ENCODE peak calls at places on chromosomes 1 and 21, in five cellular contexts. N, Q, S, O and U are unnamed samples.

GRCh38 chr1:59025898-59026426 is 242.1 kb upstream of the JUN start:
- DNase-seq in O (no peak), S (no peak), N (no peak), Q (peak), U (no peak)

GRCh38 chr1:178451529-178451928 is 45.2 kb downstream of the CLEC20A start:
- DNase-seq in O (no peak), S (no peak), Q (no peak), N (no peak), U (no peak)

GRCh38 chr1:204466416-204467405 is 27.9 kb downstream of the PIK3C2B start:
- DNase-seq in N (no peak), S (no peak), O (no peak), Q (no peak), U (no peak)

GRCh38 chr1:97895278-97895677 is 25.6 kb downstream of the DPYD start:
- DNase-seq in N (no peak), S (no peak), Q (no peak), O (no peak), U (no peak)

GRCh38 chr1:227094249-227094966 is 154.3 kb downstream of the COQ8A start:
- DNase-seq in O (no peak), N (peak), Q (no peak), S (no peak), U (no peak)

GRCh38 chr1:211928222-211928856 is 97.8 kb upstream of the LPGAT1 start:
- DNase-seq in S (no peak), N (no peak), O (peak), Q (no peak), U (no peak)

GRCh38 chr1:166969074-166969677 is 6.2 kb downstream of the ILDR2 start:
- DNase-seq in N (no peak), S (no peak), O (no peak), Q (peak), U (no peak)

GRCh38 chr1:52592637-52593323 is 9.4 kb upstream of the GPX7 start:
- DNase-seq in S (no peak), Q (no peak), O (no peak), N (no peak), U (no peak)

GRCh38 chr21:21163904-21164303 is 165.7 kb downstream of the NCAM2 start:
- DNase-seq in N (peak), O (peak), S (peak), Q (no peak), U (peak)

GRCh38 chr1:12341667-12342066 is 111.8 kb downstream of the VPS13D start:
- DNase-seq in S (no peak), N (no peak), O (no peak), Q (no peak), U (no peak)

GRCh38 chr1:192925609-192926008 is 116.8 kb downstream of the RGS2 start:
- DNase-seq in N (no peak), O (no peak), Q (no peak), S (no peak), U (no peak)

GRCh38 chr21:35178812-35179211 is 129.7 kb upstream of the RUNX1 start:
- DNase-seq in S (no peak), O (no peak), N (no peak), Q (no peak), U (no peak)

GRCh38 chr1:236345728-236346127 is 48.4 kb upstream of the EDARADD start:
- DNase-seq in Q (no peak), S (peak), N (no peak), O (peak), U (no peak)

GRCh38 chr1:243568793-243569192 is 281.2 kb downstream of the AKT3 start:
- DNase-seq in S (no peak), O (no peak), Q (no peak), N (no peak), U (no peak)

GRCh38 chr1:212450331-212450881 is 17.7 kb downstream of the NENF start:
- DNase-seq in S (peak), O (no peak), Q (no peak), N (no peak), U (no peak)

GRCh38 chr21:36747114-36747814 is 48.3 kb downstream of the SIM2 start:
- DNase-seq in N (no peak), O (peak), Q (no peak), S (no peak), U (peak)

GRCh38 chr1:181632960-181633359 is 149.6 kb downstream of the CACNA1E start:
- DNase-seq in N (no peak), O (no peak), Q (no peak), S (no peak), U (no peak)

GRCh38 chr1:94258873-94259331 is 21.5 kb upstream of the ARHGAP29 start:
- DNase-seq in N (peak), S (peak), Q (no peak), O (no peak), U (no peak)

GRCh38 chr1:207672525-207673130 is 27.7 kb downstream of the CR1L start:
- DNase-seq in S (peak), O (peak), N (peak), Q (no peak), U (peak)

GRCh38 chr1:183871142-183871541 is 66.2 kb downstream of the RGL1 start:
- DNase-seq in Q (no peak), S (no peak), O (no peak), N (peak), U (no peak)

GRCh38 chr1:167713330-167714081 is 8.3 kb upstream of the MPZL1 start:
- DNase-seq in N (no peak), Q (no peak), O (peak), S (peak), U (no peak)

GRCh38 chr1:109181085-109181806 is 32.5 kb upstream of the SARS1 start:
- DNase-seq in O (peak), S (no peak), N (no peak), Q (no peak), U (no peak)
- TF ChIP-seq JUND in O (no peak), S (no peak), N (no peak), Q (no peak), U (no peak)

GRCh38 chr1:31782766-31783410 is 18.7 kb upstream of the ADGRB2 start:
- DNase-seq in S (no peak), O (no peak), Q (no peak), N (no peak), U (no peak)

GRCh38 chr1:31785020-31785946 is 21.1 kb upstream of the ADGRB2 start:
- DNase-seq in O (no peak), N (no peak), Q (no peak), S (peak), U (no peak)

GRCh38 chr1:31782066-31782762 is 18.1 kb upstream of the ADGRB2 start:
- DNase-seq in S (peak), O (no peak), Q (no peak), N (no peak), U (no peak)

GRCh38 chr1:31784356-31785019 is 20.3 kb upstream of the ADGRB2 start:
- DNase-seq in Q (no peak), S (peak), N (no peak), O (no peak), U (no peak)

DNA sequence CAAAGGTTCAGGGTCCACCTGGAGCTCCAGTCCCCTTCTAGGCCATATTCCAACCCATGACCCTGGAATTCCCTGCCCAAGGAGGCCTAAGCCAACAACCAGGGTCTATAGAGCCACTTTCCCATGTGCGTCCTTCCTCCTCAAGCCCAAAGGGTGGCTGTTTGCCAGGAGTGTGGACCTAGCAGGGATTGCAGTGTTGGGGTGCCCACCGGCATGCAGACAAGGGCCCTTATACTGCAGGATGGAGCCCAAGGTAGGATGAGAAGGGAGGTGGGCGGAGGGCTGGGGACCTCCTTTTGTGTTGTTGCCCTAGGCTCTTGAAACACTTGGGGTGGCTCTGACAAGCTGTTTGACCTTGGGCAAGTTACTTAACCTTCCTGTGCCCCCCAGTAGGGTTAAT is 19.7 kb upstream of the ADGRB2 start:
- DNase-seq in Q (no peak), S (no peak), O (no peak), N (no peak), U (no peak)
- TF ChIP-seq JUND in Q (no peak), S (no peak), O (no peak), N (no peak), U (no peak)

GRCh38 chr1:11176081-11176706 is 13.0 kb upstream of the ANGPTL7 start:
- DNase-seq in N (no peak), S (no peak), O (no peak), Q (no peak), U (no peak)
- TF ChIP-seq JUND in N (no peak), S (no peak), O (no peak), Q (no peak), U (no peak)

DNA sequence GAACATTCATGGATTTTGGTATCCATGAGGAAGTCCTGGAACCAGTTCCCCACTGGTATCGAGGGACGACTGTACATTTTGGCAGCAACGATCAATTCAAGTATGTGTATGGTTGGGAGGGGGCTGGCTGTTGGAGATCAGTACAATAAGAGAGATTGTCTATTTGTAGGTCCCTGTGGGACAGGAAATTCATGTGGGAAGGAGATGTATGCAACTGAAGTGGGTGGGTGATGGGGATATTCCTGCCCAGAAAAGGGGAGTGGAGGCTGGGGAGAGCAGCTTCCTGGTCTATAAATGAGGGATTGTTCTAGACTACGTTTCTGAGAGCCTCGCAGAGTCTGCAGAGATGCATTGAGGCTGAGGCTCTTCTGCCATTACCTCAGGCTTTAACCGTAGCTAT is 140.2 kb upstream of the MAGI3 start:
- DNase-seq in S (no peak), N (no peak), O (no peak), Q (no peak), U (no peak)
- TF ChIP-seq JUND in S (no peak), N (no peak), O (no peak), Q (no peak), U (no peak)

GRCh38 chr1:18602533-18603211 is 28.0 kb upstream of the PAX7 start:
- DNase-seq in S (no peak), Q (no peak), O (no peak), N (no peak), U (no peak)
- TF ChIP-seq JUND in S (no peak), Q (no peak), O (no peak), N (no peak), U (no peak)

GRCh38 chr21:17446737-17447136 is 66.1 kb upstream of the CXADR start:
- DNase-seq in O (no peak), S (no peak), N (no peak), Q (no peak), U (no peak)

GRCh38 chr21:17455028-17455353 is 57.9 kb upstream of the CXADR start:
- DNase-seq in S (no peak), Q (no peak), O (no peak), N (no peak), U (no peak)

GRCh38 chr21:17454315-17455027 is 58.4 kb upstream of the CXADR start:
- DNase-seq in S (peak), Q (no peak), O (peak), N (peak), U (no peak)

GRCh38 chr21:17455451-17455850 is 57.4 kb upstream of the CXADR start:
- DNase-seq in Q (no peak), N (no peak), O (no peak), S (no peak), U (no peak)

DNA sequence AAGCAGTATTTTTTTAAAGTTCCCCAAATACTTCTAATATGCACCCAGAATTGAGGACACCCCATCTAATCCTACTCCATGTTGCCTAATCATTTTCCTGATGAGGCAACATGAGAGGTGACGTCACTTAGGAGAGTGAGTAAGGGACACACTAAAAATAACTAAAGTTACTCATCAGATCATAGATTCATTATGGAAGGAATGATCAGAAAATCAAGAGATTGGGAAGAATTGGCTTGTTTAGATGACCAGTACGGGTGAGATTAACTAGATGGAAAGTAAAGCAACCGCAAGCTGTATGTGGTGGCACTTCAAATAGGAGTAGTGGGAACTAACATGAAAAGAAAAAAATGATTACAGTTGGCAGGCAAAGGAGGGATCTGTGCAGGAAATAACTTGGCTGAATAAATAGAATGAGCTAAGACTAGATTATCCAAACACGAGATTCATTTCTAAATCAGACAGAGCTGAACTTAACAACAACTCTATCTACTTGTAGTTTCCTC is 61.4 kb upstream of the CXADR start:
- DNase-seq in S (no peak), N (no peak), Q (no peak), O (no peak), U (no peak)
- TF ChIP-seq JUND in S (peak), N (no peak), Q (no peak), O (peak), U (no peak)

DNA sequence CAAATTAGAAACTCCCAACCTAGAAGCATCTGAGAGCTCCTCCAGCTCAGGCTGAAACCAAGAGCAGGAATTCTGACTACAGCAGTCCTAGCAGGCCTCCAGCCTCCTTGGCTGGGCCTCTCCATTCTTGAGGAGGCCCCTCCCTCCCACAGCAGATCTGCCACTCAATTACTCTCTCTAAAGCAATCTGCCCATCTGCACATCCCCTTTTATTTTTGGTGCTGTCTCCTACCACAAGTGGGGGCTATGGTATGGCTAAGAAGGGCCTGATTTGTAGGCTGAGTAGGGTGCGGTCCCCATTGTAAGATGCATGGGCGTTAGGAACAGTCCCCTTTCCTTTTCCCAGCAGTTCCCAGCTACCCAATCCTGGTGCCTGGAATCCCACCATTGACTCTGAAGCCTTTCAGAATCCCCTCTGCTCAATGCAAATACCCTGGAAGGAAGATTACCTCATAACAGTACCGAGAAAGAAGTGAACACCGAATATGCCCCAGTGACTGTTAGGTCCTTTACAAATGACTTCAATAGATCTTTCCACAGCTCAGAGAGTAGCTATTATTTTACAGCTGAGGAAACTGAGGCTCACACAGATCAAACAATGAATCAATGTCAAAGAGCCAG is 11.6 kb upstream of the TTC39A start:
- DNase-seq in N (no peak), S (no peak), O (peak), Q (peak), U (no peak)
- TF ChIP-seq JUND in N (no peak), S (no peak), O (no peak), Q (no peak), U (no peak)

DNA sequence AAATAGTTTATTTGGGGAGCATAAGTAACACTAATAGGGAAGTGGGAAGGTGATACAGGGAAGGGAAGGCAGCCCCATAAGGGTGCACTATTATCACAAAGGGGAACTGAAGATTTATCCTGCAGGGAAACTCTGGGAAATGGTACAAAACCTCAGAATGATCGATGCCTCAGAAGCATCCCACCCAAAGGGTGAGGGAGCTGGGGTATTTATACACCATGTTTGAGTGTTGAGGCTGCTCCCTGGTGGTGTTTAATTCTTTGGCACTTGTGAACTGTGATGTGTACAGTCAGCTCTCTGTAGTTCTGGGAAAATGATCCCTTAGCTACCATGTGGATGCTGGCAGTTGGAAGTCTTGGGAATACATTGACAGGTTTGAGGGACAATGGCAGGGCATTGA is 5.1 kb upstream of the TRIM62 start:
- DNase-seq in O (no peak), N (no peak), S (no peak), Q (no peak), U (no peak)
- TF ChIP-seq JUND in O (no peak), N (no peak), S (no peak), Q (no peak), U (no peak)

DNA sequence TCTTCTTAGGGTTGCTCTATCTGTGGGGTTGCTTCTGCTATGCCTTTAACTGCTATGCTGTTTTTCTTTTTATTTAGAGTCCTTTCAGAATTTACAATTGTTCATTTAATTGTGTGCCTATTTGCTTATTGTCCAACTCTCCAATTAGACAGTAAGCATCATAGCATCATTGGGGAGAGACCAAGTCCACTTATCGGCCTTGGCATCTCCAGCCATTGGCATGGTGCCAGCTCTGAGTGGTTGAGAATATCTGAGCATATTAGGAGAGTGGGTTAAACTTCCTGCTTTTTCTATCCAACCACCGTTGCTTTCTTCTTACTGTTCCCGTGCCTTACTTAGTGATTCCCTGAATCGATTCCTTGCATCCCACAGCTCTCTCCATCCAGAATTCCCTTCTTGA is 535.0 kb downstream of the AJAP1 start:
- DNase-seq in S (no peak), Q (no peak), N (no peak), O (no peak), U (no peak)
- TF ChIP-seq JUND in S (no peak), Q (no peak), N (no peak), O (no peak), U (no peak)

DNA sequence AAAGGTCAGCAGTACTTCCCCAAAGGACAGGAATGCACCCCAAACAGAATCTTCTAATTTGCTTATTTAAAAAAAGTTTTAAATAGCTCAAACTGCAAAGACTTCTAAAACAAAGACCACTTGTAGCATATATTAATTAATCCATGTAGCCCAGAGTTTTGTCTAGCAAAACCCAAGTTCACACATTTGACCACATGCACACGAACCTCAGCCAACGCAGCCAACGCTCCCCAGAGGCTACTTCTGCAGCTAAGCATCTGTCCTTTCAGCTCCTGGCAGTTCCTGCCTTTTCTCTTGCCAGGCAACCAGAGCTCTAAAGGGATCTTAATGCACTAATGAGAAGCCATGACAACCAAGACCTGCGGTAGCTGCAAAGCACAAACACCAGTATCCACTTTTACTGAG is 89.6 kb downstream of the RERE start:
- DNase-seq in O (no peak), S (peak), N (no peak), Q (no peak), U (no peak)
- TF ChIP-seq JUND in O (no peak), S (no peak), N (no peak), Q (no peak), U (no peak)